ENCODE peak calls at places on chromosomes 6 and 20, in five cellular contexts. Y is MM.1S, L is fibroblast of lung, S is PC-3, A is hepatocyte. N is an unnamed sample.
A peak's percentile ranks its signal among the peaks of the same experiment; 100 is the strongest.

GRCh38 chr6:20805027-20805426 is 270.8 kb downstream of the CDKAL1 start:
- DNase-seq in Y (no peak), L (no peak), S (no peak), A (no peak), N (no peak)

GRCh38 chr6:31538805-31539400 is 2.9 kb downstream of the DDX39B start:
- DNase-seq in Y (no peak), L (no peak), S (no peak), A (no peak), N (no peak)

GRCh38 chr20:5171790-5172164 is 45.0 kb downstream of the CDS2 start:
- DNase-seq in Y (no peak), L (no peak), S (no peak), A (no peak), N (no peak)

GRCh38 chr20:63694596-63695418 is 1.6 kb upstream of the TNFRSF6B start:
- DNase-seq in Y (no peak), L (no peak), S (no peak), A (no peak), N (no peak)

GRCh38 chr6:163133691-163134090 is 280.8 kb upstream of the QKI start:
- DNase-seq in Y (no peak), L (peak; percentile 11), S (no peak), A (no peak), N (no peak)

GRCh38 chr6:34912715-34913464 is 23.8 kb downstream of the ANKS1A start:
- DNase-seq in Y (peak; percentile 80), L (peak; percentile 59), S (peak; percentile 83), A (no peak), N (peak; percentile 80)

GRCh38 chr6:170092826-170093225 is 198.1 kb downstream of the DLL1 start:
- DNase-seq in Y (no peak), L (no peak), S (no peak), A (no peak), N (no peak)

GRCh38 chr6:88899569-88900316 is 63.7 kb downstream of the RNGTT start:
- DNase-seq in Y (no peak), L (no peak), S (peak; percentile 3), A (no peak), N (no peak)

GRCh38 chr6:49462927-49463611 is at the start of the genes CENPQ and MMUT:
- DNase-seq in Y (peak; percentile 96), L (peak; percentile 95), S (peak; percentile 96), A (peak; percentile 97), N (peak; percentile 94)

GRCh38 chr6:131931063-131931745 is 20.0 kb downstream of the CCN2 start:
- DNase-seq in Y (peak; percentile 83), L (peak; percentile 80), S (no peak), A (no peak), N (no peak)

GRCh38 chr6:108492131-108492766 is 68.5 kb upstream of the FOXO3 start:
- DNase-seq in Y (peak; percentile 52), L (peak; percentile 67), S (peak; percentile 57), A (peak; percentile 63), N (peak; percentile 37)

GRCh38 chr6:90217621-90218496 is 78.8 kb downstream of the BACH2 start:
- DNase-seq in Y (no peak), L (no peak), S (no peak), A (no peak), N (no peak)

GRCh38 chr6:109457596-109457996 is 2.0 kb upstream of the MICAL1 start:
- DNase-seq in Y (no peak), L (no peak), S (no peak), A (no peak), N (no peak)

GRCh38 chr20:41418739-41419293 is 52.2 kb upstream of the EMILIN3 start:
- DNase-seq in Y (no peak), L (no peak), S (no peak), A (no peak), N (no peak)

GRCh38 chr6:133916650-133917151 is 27.8 kb downstream of the TCF21 start:
- DNase-seq in Y (peak; percentile 82), L (peak; percentile 95), S (peak; percentile 86), A (peak; percentile 93), N (peak; percentile 63)

GRCh38 chr6:137820425-137820824 is 46.6 kb upstream of the TNFAIP3 start:
- DNase-seq in Y (no peak), L (peak; percentile 62), S (no peak), A (no peak), N (no peak)

GRCh38 chr6:33132121-33132524 is 56.3 kb downstream of the HLA-DPB1 start:
- DNase-seq in Y (no peak), L (no peak), S (no peak), A (no peak), N (no peak)

GRCh38 chr20:20070871-20071726 is 18.8 kb downstream of the CFAP61 start:
- DNase-seq in Y (no peak), L (no peak), S (no peak), A (no peak), N (no peak)

GRCh38 chr20:37945034-37945660 is 42.2 kb downstream of the VSTM2L start:
- DNase-seq in Y (no peak), L (no peak), S (no peak), A (no peak), N (no peak)

GRCh38 chr6:135675026-135675425 is 176.5 kb upstream of the PDE7B start:
- DNase-seq in Y (no peak), L (peak; percentile 35), S (no peak), A (no peak), N (no peak)

GRCh38 chr6:141290871-141291270 is 841.9 kb upstream of the GJE1 start:
- DNase-seq in Y (no peak), L (no peak), S (peak; percentile 53), A (no peak), N (no peak)

GRCh38 chr6:39416728-39417127 is 94.2 kb upstream of the KCNK16 start:
- DNase-seq in Y (no peak), L (no peak), S (peak; percentile 70), A (no peak), N (peak; percentile 32)

GRCh38 chr6:33667776-33668175 is 43.7 kb downstream of the UQCC2 start:
- DNase-seq in Y (no peak), L (no peak), S (no peak), A (no peak), N (no peak)

DNA sequence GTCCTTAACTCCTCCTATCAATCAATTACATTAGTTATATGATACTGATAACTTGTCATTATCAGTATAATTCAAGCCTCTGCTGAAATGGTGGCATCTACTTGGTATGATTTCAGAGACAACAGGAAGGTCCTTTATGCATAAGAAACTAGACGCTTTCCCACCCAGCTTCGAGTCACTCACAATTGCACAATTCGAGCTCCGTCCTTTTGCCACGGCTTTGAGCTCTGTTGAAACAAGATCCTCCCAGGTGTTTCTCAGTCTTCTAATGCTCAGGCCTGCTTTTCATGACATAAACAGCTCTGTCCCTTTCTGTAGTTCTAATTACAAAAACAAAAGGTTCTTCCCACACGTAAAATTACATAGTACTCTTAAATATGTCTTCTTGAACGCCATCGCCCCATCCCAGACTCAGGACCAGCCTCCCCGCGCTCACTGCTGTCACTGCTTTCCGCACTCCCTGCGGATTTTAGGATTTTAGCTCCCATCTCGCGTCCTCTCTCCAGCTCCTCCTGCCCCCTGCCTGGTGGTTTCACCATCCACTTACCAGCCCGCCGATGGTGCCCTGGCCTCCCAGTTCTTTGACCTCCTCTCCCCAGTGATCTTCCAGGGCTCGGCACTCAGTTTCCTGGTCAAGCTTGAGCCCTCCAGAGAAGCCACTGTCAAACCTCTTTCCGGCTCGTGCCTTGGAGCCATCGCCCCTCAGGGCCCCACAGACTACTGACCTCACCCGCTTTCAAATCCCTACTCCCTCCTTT is 23.2 kb upstream of the PNPLA1 start:
- DNase-seq in Y (no peak), L (peak; percentile 18), S (peak; percentile 26), A (no peak), N (peak; percentile 63)
- H2AFZ ChIP-seq in Y (no peak overlapping the region), L (no peak overlapping the region), S (no peak overlapping the region), A (no peak overlapping the region), N (no peak overlapping the region)

GRCh38 chr6:27038498-27038897 is 209.0 kb upstream of the PRSS16 start:
- DNase-seq in Y (no peak), L (no peak), S (no peak), A (no peak), N (no peak)

GRCh38 chr6:27043244-27043643 is 204.3 kb upstream of the PRSS16 start:
- DNase-seq in Y (no peak), L (no peak), S (no peak), A (no peak), N (no peak)

GRCh38 chr6:27040244-27041042 is 207.1 kb upstream of the PRSS16 start:
- DNase-seq in Y (no peak), L (no peak), S (no peak), A (no peak), N (no peak)
- H3K27ac ChIP-seq in Y (no peak overlapping the region), L (no peak overlapping the region), S (no peak overlapping the region), A (peak overlapping the region; percentile 44), N (no peak overlapping the region)

GRCh38 chr20:31945319-31945718 is 6.5 kb downstream of the PDRG1 start:
- DNase-seq in Y (no peak), L (no peak), S (no peak), A (no peak), N (no peak)

GRCh38 chr20:31951203-31951529 is 680 bp downstream of the PDRG1 start:
- DNase-seq in Y (no peak), L (no peak), S (no peak), A (no peak), N (no peak)

GRCh38 chr20:31945790-31946189 is 6.1 kb downstream of the PDRG1 start:
- DNase-seq in Y (no peak), L (peak; percentile 6), S (no peak), A (no peak), N (no peak)

GRCh38 chr20:31949877-31950646 is 1.8 kb downstream of the PDRG1 start:
- DNase-seq in Y (no peak), L (no peak), S (no peak), A (no peak), N (no peak)

DNA sequence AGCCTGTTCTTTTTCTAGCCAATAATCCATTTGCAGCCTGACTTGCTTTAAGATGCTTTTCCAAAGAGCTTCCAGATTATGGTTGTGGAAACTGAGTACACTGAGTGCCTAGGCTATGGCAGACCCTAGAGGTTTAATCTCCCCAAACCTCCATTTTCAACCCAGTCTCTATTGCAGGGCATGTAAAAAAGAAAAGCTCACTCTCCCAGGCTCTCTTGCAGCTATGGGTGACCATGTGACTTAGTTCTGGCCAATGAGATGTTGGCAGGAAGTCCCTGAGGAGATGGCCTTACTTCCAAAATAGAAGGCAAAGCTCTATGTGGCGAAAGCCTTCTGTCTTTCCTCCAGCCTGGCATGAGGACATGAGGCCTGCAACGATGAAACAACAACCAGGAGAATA is 3.8 kb downstream of the PDRG1 start:
- DNase-seq in Y (no peak), L (no peak), S (no peak), A (no peak), N (no peak)
- H2AFZ ChIP-seq in Y (no peak overlapping the region), L (no peak overlapping the region), S (no peak overlapping the region), A (no peak overlapping the region), N (no peak overlapping the region)

GRCh38 chr6:45572833-45573232 is 195.1 kb upstream of the SUPT3H start:
- DNase-seq in Y (no peak), L (no peak), S (no peak), A (no peak), N (no peak)

GRCh38 chr6:45569210-45569945 is 191.6 kb upstream of the SUPT3H start:
- DNase-seq in Y (no peak), L (no peak), S (no peak), A (no peak), N (peak; percentile 60)

GRCh38 chr6:45574013-45574412 is 196.3 kb upstream of the SUPT3H start:
- DNase-seq in Y (no peak), L (no peak), S (no peak), A (no peak), N (no peak)

GRCh38 chr6:45568626-45569025 is 190.9 kb upstream of the SUPT3H start:
- DNase-seq in Y (no peak), L (no peak), S (no peak), A (no peak), N (no peak)

GRCh38 chr6:45571159-45571558 is 193.4 kb upstream of the SUPT3H start:
- DNase-seq in Y (no peak), L (no peak), S (no peak), A (no peak), N (no peak)
- H3K27ac ChIP-seq in Y (no peak overlapping the region), L (no peak overlapping the region), S (no peak overlapping the region), A (no peak overlapping the region), N (no peak overlapping the region)